ENCODE peak calls at places on chromosomes 13 and 19, in four cellular contexts. One of them, this sample, is unnamed.

GRCh38 chr13:99980201-99981114 is 1.1 kb upstream of the ZIC2 start:
- DNase-seq in left ventricle myocardium inferior: peak
- DNase-seq in upper lobe of left lung: peak
- DNase-seq in cardiac fibroblast: peak
- DNase-seq in this sample: peak

GRCh38 chr19:1265611-1266115 is 3.5 kb upstream of the CIRBP start:
- DNase-seq in left ventricle myocardium inferior: peak
- DNase-seq in upper lobe of left lung: peak
- DNase-seq in cardiac fibroblast: peak
- DNase-seq in this sample: peak

GRCh38 chr13:73578251-73578875 is 519.6 kb downstream of the KLF5 start:
- DNase-seq in upper lobe of left lung: no peak
- DNase-seq in left ventricle myocardium inferior: no peak
- DNase-seq in cardiac fibroblast: peak
- DNase-seq in this sample: peak

GRCh38 chr13:21453352-21454089 is 5.6 kb downstream of the ZDHHC20 start:
- DNase-seq in left ventricle myocardium inferior: no peak
- DNase-seq in cardiac fibroblast: no peak
- DNase-seq in upper lobe of left lung: no peak
- DNase-seq in this sample: no peak

GRCh38 chr13:43123856-43124255 is 100.5 kb downstream of the DNAJC15 start:
- DNase-seq in cardiac fibroblast: no peak
- DNase-seq in left ventricle myocardium inferior: no peak
- DNase-seq in upper lobe of left lung: no peak
- DNase-seq in this sample: no peak

GRCh38 chr13:67281476-67281875 is 51.3 kb upstream of the PCDH9 start:
- DNase-seq in left ventricle myocardium inferior: no peak
- DNase-seq in upper lobe of left lung: no peak
- DNase-seq in cardiac fibroblast: no peak
- DNase-seq in this sample: no peak

GRCh38 chr19:31385744-31386143 is 36.5 kb upstream of the TSHZ3 start:
- DNase-seq in upper lobe of left lung: no peak
- DNase-seq in left ventricle myocardium inferior: no peak
- DNase-seq in cardiac fibroblast: no peak
- DNase-seq in this sample: no peak

GRCh38 chr19:1752757-1753728 is at the start of gene ONECUT3:
- DNase-seq in upper lobe of left lung: no peak
- DNase-seq in left ventricle myocardium inferior: no peak
- DNase-seq in cardiac fibroblast: no peak
- DNase-seq in this sample: no peak

GRCh38 chr19:7918615-7919421 is 1.3 kb upstream of the SNAPC2 start:
- DNase-seq in upper lobe of left lung: peak
- DNase-seq in cardiac fibroblast: no peak
- DNase-seq in left ventricle myocardium inferior: no peak
- DNase-seq in this sample: no peak

GRCh38 chr13:112791662-112792440 is 102.0 kb downstream of the ATP11A start:
- DNase-seq in cardiac fibroblast: no peak
- DNase-seq in left ventricle myocardium inferior: no peak
- DNase-seq in upper lobe of left lung: peak
- DNase-seq in this sample: no peak

GRCh38 chr13:113187905-113188595 is 20.4 kb downstream of the PCID2 start:
- DNase-seq in cardiac fibroblast: no peak
- DNase-seq in upper lobe of left lung: no peak
- DNase-seq in left ventricle myocardium inferior: no peak
- DNase-seq in this sample: no peak

GRCh38 chr13:33497146-33497845 is 211.7 kb upstream of the STARD13 start:
- DNase-seq in cardiac fibroblast: no peak
- DNase-seq in upper lobe of left lung: no peak
- DNase-seq in left ventricle myocardium inferior: no peak
- DNase-seq in this sample: no peak

GRCh38 chr19:48837081-48837524 is 812 bp upstream of the HSD17B14 start:
- DNase-seq in left ventricle myocardium inferior: peak
- DNase-seq in cardiac fibroblast: peak
- DNase-seq in upper lobe of left lung: peak
- DNase-seq in this sample: peak

GRCh38 chr13:30128591-30128990 is 178.8 kb downstream of the KATNAL1 start:
- DNase-seq in cardiac fibroblast: no peak
- DNase-seq in upper lobe of left lung: no peak
- DNase-seq in left ventricle myocardium inferior: no peak
- DNase-seq in this sample: no peak

GRCh38 chr13:78372581-78372980 is 230.8 kb downstream of the POU4F1 start:
- DNase-seq in cardiac fibroblast: no peak
- DNase-seq in left ventricle myocardium inferior: no peak
- DNase-seq in upper lobe of left lung: no peak
- DNase-seq in this sample: peak

GRCh38 chr19:54432144-54432738 is 16.8 kb upstream of the LENG8 start:
- DNase-seq in cardiac fibroblast: no peak
- DNase-seq in left ventricle myocardium inferior: no peak
- DNase-seq in upper lobe of left lung: no peak
- DNase-seq in this sample: no peak

GRCh38 chr19:46955813-46956371 is 63.7 kb upstream of the NPAS1 start:
- DNase-seq in left ventricle myocardium inferior: no peak
- DNase-seq in cardiac fibroblast: no peak
- DNase-seq in upper lobe of left lung: no peak
- DNase-seq in this sample: no peak

GRCh38 chr13:84844473-84844872 is 954.7 kb downstream of the SLITRK6 start:
- DNase-seq in cardiac fibroblast: no peak
- DNase-seq in left ventricle myocardium inferior: no peak
- DNase-seq in upper lobe of left lung: no peak
- DNase-seq in this sample: peak

GRCh38 chr19:48812094-48812929 is 1.5 kb upstream of the BCAT2 start:
- DNase-seq in upper lobe of left lung: peak
- DNase-seq in cardiac fibroblast: peak
- DNase-seq in left ventricle myocardium inferior: peak
- DNase-seq in this sample: peak

GRCh38 chr19:11446652-11447301 is 11.3 kb downstream of the PRKCSH start:
- DNase-seq in left ventricle myocardium inferior: peak
- DNase-seq in upper lobe of left lung: peak
- DNase-seq in cardiac fibroblast: peak
- DNase-seq in this sample: peak

GRCh38 chr19:28422791-28423650 is 789.9 kb downstream of the UQCRFS1 start:
- DNase-seq in cardiac fibroblast: no peak
- DNase-seq in left ventricle myocardium inferior: no peak
- DNase-seq in upper lobe of left lung: no peak
- DNase-seq in this sample: no peak

GRCh38 chr13:110233181-110233641 is 73.7 kb downstream of the COL4A1 start:
- DNase-seq in cardiac fibroblast: peak
- DNase-seq in upper lobe of left lung: no peak
- DNase-seq in left ventricle myocardium inferior: peak
- DNase-seq in this sample: peak

GRCh38 chr13:92727118-92727517 is 499.5 kb upstream of the GPC6 start:
- DNase-seq in cardiac fibroblast: no peak
- DNase-seq in upper lobe of left lung: no peak
- DNase-seq in left ventricle myocardium inferior: no peak
- DNase-seq in this sample: no peak

GRCh38 chr13:97212540-97213146 is 9.5 kb upstream of the MBNL2 start:
- DNase-seq in left ventricle myocardium inferior: no peak
- DNase-seq in cardiac fibroblast: peak
- DNase-seq in upper lobe of left lung: no peak
- DNase-seq in this sample: peak

GRCh38 chr19:6248856-6249255 is 30.9 kb downstream of the MLLT1 start:
- DNase-seq in upper lobe of left lung: no peak
- DNase-seq in left ventricle myocardium inferior: no peak
- DNase-seq in cardiac fibroblast: no peak
- DNase-seq in this sample: no peak

GRCh38 chr19:55305983-55306562 is 19.1 kb downstream of the TMEM150B start:
- DNase-seq in left ventricle myocardium inferior: no peak
- DNase-seq in cardiac fibroblast: no peak
- DNase-seq in upper lobe of left lung: no peak
- DNase-seq in this sample: no peak

GRCh38 chr13:49756263-49756662 is 36.2 kb downstream of the KPNA3 start:
- DNase-seq in cardiac fibroblast: no peak
- DNase-seq in upper lobe of left lung: no peak
- DNase-seq in left ventricle myocardium inferior: no peak
- DNase-seq in this sample: no peak

GRCh38 chr19:10625003-10625761 is at the start of gene SLC44A2:
- DNase-seq in left ventricle myocardium inferior: peak
- DNase-seq in cardiac fibroblast: peak
- DNase-seq in upper lobe of left lung: peak
- DNase-seq in this sample: peak

GRCh38 chr19:1725100-1726064 is 27.9 kb upstream of the ONECUT3 start:
- DNase-seq in cardiac fibroblast: peak
- DNase-seq in left ventricle myocardium inferior: peak
- DNase-seq in upper lobe of left lung: peak
- DNase-seq in this sample: peak

GRCh38 chr19:18839465-18840287 is 7.9 kb downstream of the UPF1 start:
- DNase-seq in upper lobe of left lung: peak
- DNase-seq in left ventricle myocardium inferior: no peak
- DNase-seq in cardiac fibroblast: peak
- DNase-seq in this sample: no peak

DNA sequence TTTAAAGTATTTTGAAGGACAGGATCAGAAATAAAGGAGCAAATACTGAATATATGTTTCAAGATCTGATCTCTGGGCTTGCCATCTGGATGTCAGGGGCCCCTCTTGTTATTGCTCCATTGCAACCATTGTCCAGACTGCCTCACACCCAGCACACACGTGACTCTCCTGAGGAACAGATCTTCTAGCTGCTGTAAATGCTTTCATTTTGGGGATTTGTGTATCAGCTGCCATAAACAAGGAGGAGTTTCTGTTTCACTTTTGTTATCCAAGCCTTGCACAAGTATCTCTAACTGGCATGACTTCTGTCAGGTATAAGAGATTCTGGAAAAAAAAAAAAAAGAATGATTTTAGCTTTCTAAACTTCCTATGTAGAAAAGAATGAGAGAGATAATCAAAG is 1624.1 kb upstream of the PRR20A start:
- DNase-seq in left ventricle myocardium inferior: no peak
- DNase-seq in cardiac fibroblast: no peak
- DNase-seq in upper lobe of left lung: no peak
- DNase-seq in this sample: no peak
- H3K4me3 ChIP-seq in left ventricle myocardium inferior: no peak
- H3K4me3 ChIP-seq in cardiac fibroblast: no peak
- H3K4me3 ChIP-seq in upper lobe of left lung: no peak
- H3K4me3 ChIP-seq in this sample: no peak

GRCh38 chr13:52665325-52665724 is 12.7 kb downstream of the SUGT1 start:
- DNase-seq in upper lobe of left lung: no peak
- DNase-seq in cardiac fibroblast: peak
- DNase-seq in left ventricle myocardium inferior: no peak
- DNase-seq in this sample: peak
- TF ChIP-seq CTCF in upper lobe of left lung: peak
- TF ChIP-seq CTCF in cardiac fibroblast: peak
- TF ChIP-seq CTCF in left ventricle myocardium inferior: peak
- TF ChIP-seq CTCF in this sample: peak

DNA sequence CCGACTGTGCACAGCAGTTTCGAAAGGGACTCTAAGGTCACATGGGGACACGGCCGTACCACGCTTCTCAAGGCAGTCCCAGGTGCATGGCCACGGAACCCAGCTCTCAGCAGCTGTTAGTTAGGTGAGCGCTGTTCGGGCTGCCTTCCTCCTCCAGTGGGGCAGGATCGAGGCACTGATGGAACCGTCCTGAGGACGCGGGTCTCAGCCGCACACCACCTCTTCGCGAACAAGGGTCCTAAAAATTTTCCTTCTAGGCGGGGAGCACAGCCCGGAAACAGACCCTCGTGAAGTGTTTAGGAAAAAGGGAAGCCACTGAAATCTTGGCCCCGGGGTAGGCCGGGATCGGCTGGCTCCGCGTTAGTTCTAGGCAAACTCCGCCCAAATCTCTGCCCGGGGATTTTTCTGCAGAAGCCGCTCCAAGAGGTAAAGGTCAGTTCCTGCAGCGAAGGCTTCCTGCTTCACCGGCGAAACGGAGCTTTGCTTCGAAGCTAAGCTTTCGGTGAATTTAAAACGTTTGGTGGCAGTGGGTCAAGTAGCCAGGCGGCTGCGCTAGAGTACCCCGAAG is 752 bp downstream of the GJB2 start:
- DNase-seq in upper lobe of left lung: no peak
- DNase-seq in cardiac fibroblast: peak
- DNase-seq in left ventricle myocardium inferior: no peak
- DNase-seq in this sample: no peak
- H3K4me3 ChIP-seq in upper lobe of left lung: peak
- H3K4me3 ChIP-seq in cardiac fibroblast: peak
- H3K4me3 ChIP-seq in left ventricle myocardium inferior: peak
- H3K4me3 ChIP-seq in this sample: peak

GRCh38 chr13:101453784-101454201 is 1.3 kb downstream of the ITGBL1 start:
- DNase-seq in upper lobe of left lung: peak
- DNase-seq in left ventricle myocardium inferior: peak
- DNase-seq in cardiac fibroblast: no peak
- DNase-seq in this sample: no peak
- TF ChIP-seq CTCF in upper lobe of left lung: peak
- TF ChIP-seq CTCF in left ventricle myocardium inferior: peak
- TF ChIP-seq CTCF in cardiac fibroblast: no peak
- TF ChIP-seq CTCF in this sample: no peak

DNA sequence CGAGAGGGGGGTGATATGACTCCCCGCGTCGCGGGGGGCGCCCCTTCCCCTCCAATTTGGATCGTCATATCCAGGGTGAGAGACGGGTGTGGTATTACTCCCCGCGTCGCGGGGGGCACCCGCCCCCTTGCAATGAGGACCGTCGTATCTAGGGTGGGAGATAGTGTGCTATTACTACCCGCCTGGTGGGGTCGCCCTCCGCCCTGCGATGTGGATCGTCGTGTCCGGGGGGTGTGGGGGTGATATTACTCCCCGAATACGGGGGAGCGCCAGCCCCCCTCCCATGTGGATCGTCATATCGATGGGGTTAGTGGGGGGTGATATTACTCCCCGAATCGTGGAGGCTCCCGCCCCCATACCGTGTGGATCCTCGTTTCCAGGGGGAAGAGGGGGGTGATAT is 29.2 kb upstream of the RGCC start:
- DNase-seq in cardiac fibroblast: no peak
- DNase-seq in left ventricle myocardium inferior: no peak
- DNase-seq in upper lobe of left lung: peak
- DNase-seq in this sample: peak
- H3K4me3 ChIP-seq in cardiac fibroblast: no peak
- H3K4me3 ChIP-seq in left ventricle myocardium inferior: peak
- H3K4me3 ChIP-seq in upper lobe of left lung: peak
- H3K4me3 ChIP-seq in this sample: peak

DNA sequence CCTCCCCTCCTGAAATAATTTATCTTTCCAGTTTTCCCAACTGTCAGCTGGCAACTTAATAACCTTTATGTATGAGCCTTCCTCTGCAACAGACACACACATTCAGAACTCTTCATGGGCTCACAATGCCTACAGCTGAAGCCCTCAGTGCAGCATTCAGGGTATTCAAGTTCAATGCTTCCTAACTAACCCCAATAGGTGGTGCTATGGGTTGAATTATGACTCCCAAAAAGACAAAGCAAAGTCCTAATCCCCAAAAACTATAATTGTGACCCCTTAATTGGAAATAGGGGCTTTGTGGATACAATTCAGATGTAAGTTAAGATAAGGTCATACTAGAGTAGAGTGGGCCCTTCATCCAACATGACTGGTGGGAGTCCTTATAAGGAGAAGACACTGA is 202.2 kb downstream of the SUCLA2 start:
- DNase-seq in upper lobe of left lung: no peak
- DNase-seq in left ventricle myocardium inferior: no peak
- DNase-seq in cardiac fibroblast: peak
- DNase-seq in this sample: peak
- TF ChIP-seq CTCF in upper lobe of left lung: no peak
- TF ChIP-seq CTCF in left ventricle myocardium inferior: peak
- TF ChIP-seq CTCF in cardiac fibroblast: peak
- TF ChIP-seq CTCF in this sample: peak